ENCODE peak calls at places on chromosomes 5 and 9, in ten cellular contexts. Q, E, L, X, A, I, D, W, K and U are unnamed samples.

GRCh38 chr5:66757219-66757833 is 161.1 kb downstream of the MAST4 start:
- DNase-seq in A (peak), D (peak), L (peak), Q (peak), K (peak), E (peak), X (peak), W (no peak), I (peak), U (peak)

GRCh38 chr5:112799661-112800060 is 61.4 kb upstream of the SRP19 start:
- DNase-seq in D (no peak), Q (no peak), W (no peak), K (no peak), X (no peak), E (no peak), A (no peak), I (no peak), L (no peak), U (no peak)

GRCh38 chr5:67085616-67086015 is 111.0 kb downstream of the CD180 start:
- DNase-seq in D (no peak), I (no peak), X (no peak), E (no peak), Q (no peak), L (no peak), W (no peak), A (no peak), K (no peak), U (no peak)

GRCh38 chr5:52864376-52864775 is 76.7 kb downstream of the ITGA1 start:
- DNase-seq in W (no peak), L (no peak), Q (peak), E (no peak), D (no peak), X (no peak), I (no peak), K (no peak), A (no peak), U (no peak)

GRCh38 chr9:129568560-129569505 is 52.1 kb downstream of the C9orf50 start:
- DNase-seq in E (peak), W (no peak), K (no peak), Q (no peak), A (peak), I (peak), D (peak), X (peak), L (peak), U (peak)

GRCh38 chr9:7570107-7570720 is 229.4 kb downstream of the DMAC1 start:
- DNase-seq in E (peak), K (peak), D (no peak), L (peak), X (peak), Q (peak), W (no peak), I (peak), A (peak), U (peak)

GRCh38 chr5:144032375-144032774 is 138.1 kb downstream of the YIPF5 start:
- DNase-seq in W (no peak), K (peak), E (no peak), L (no peak), D (no peak), X (no peak), Q (no peak), A (peak), I (no peak), U (no peak)

GRCh38 chr9:135023389-135023788 is 64.1 kb upstream of the OLFM1 start:
- DNase-seq in X (no peak), K (peak), Q (no peak), L (no peak), I (no peak), E (no peak), D (no peak), A (no peak), W (no peak), U (no peak)

GRCh38 chr5:164680812-164681211 is 1175.4 kb downstream of the MAT2B start:
- DNase-seq in E (no peak), X (no peak), L (no peak), A (no peak), D (no peak), Q (no peak), W (no peak), K (no peak), I (no peak), U (no peak)

GRCh38 chr5:145554399-145554798 is 280.7 kb downstream of the PRELID2 start:
- DNase-seq in W (no peak), X (no peak), A (peak), K (no peak), I (no peak), D (no peak), L (no peak), E (no peak), Q (peak), U (no peak)

GRCh38 chr5:44795496-44795895 is 13.3 kb upstream of the MRPS30 start:
- DNase-seq in L (no peak), D (no peak), A (no peak), X (no peak), E (no peak), I (no peak), Q (no peak), W (no peak), K (no peak), U (no peak)

GRCh38 chr9:88555581-88555980 is 20.6 kb downstream of the NXNL2 start:
- DNase-seq in E (no peak), D (no peak), L (no peak), A (no peak), I (no peak), K (no peak), W (no peak), Q (no peak), X (no peak), U (no peak)

GRCh38 chr5:35415305-35415704 is 185.0 kb upstream of the PRLR start:
- DNase-seq in D (no peak), Q (no peak), A (no peak), W (no peak), I (no peak), L (no peak), K (no peak), X (no peak), E (no peak), U (no peak)

GRCh38 chr5:160675988-160676387 is 176.0 kb downstream of the ATP10B start:
- DNase-seq in A (no peak), L (no peak), W (no peak), D (no peak), E (no peak), I (no peak), X (no peak), Q (no peak), K (no peak), U (no peak)

GRCh38 chr9:33255006-33255405 is 9.5 kb downstream of the BAG1 start:
- DNase-seq in A (no peak), L (no peak), X (no peak), I (no peak), Q (no peak), D (no peak), K (no peak), W (no peak), E (no peak), U (no peak)

GRCh38 chr9:136485049-136485647 is 2.3 kb upstream of the SEC16A start:
- DNase-seq in Q (peak), L (peak), K (peak), D (peak), I (peak), E (peak), W (peak), X (peak), A (peak), U (peak)

GRCh38 chr5:159911349-159911748 is 4.9 kb upstream of the ADRA1B start:
- DNase-seq in I (no peak), L (peak), Q (no peak), D (peak), E (no peak), K (no peak), A (no peak), W (no peak), X (no peak), U (no peak)

GRCh38 chr9:129587487-129588262 is 33.2 kb downstream of the C9orf50 start:
- DNase-seq in I (no peak), K (no peak), D (no peak), L (no peak), A (no peak), W (no peak), X (no peak), Q (peak), E (no peak), U (no peak)

GRCh38 chr5:72234265-72234700 is 85.8 kb downstream of the MRPS27 start:
- DNase-seq in X (no peak), D (no peak), Q (peak), W (no peak), A (no peak), L (peak), I (no peak), E (no peak), K (no peak), U (no peak)

GRCh38 chr9:112380102-112380581 is at the start of gene HSDL2:
- DNase-seq in A (peak), L (no peak), E (no peak), Q (peak), K (no peak), I (peak), X (peak), D (peak), W (no peak), U (peak)

GRCh38 chr5:16037121-16037520 is 142.5 kb downstream of the MARCHF11 start:
- DNase-seq in I (no peak), W (no peak), K (no peak), X (no peak), A (no peak), D (no peak), L (no peak), E (no peak), Q (no peak), U (no peak)

GRCh38 chr9:99118782-99119466 is 14.0 kb downstream of the TGFBR1 start:
- DNase-seq in L (no peak), D (no peak), A (no peak), X (no peak), E (no peak), K (no peak), W (no peak), Q (no peak), I (no peak), U (no peak)

GRCh38 chr5:1865948-1866347 is 16.8 kb downstream of the IRX4 start:
- DNase-seq in Q (no peak), W (no peak), I (no peak), D (no peak), E (no peak), A (no peak), X (no peak), L (no peak), K (no peak), U (no peak)

GRCh38 chr9:117407436-117408022 is 7.3 kb downstream of the ASTN2 start:
- DNase-seq in I (no peak), K (no peak), A (no peak), E (no peak), D (no peak), X (no peak), W (no peak), L (no peak), Q (no peak), U (peak)

GRCh38 chr5:58184910-58185309 is 275.0 kb downstream of the PLK2 start:
- DNase-seq in D (no peak), X (no peak), I (no peak), K (no peak), A (no peak), L (peak), E (no peak), W (no peak), Q (peak), U (no peak)

GRCh38 chr5:157602505-157602904 is 26.9 kb upstream of the ADAM19 start:
- DNase-seq in D (no peak), A (no peak), E (no peak), Q (peak), I (no peak), L (no peak), X (no peak), K (no peak), W (no peak), U (no peak)

GRCh38 chr9:137227853-137228514 is 682 bp downstream of the RNF224 start:
- DNase-seq in A (no peak), K (no peak), D (no peak), X (no peak), L (no peak), Q (no peak), E (no peak), I (no peak), W (no peak), U (no peak)

GRCh38 chr5:88883059-88883565 is at the start of gene MEF2C:
- DNase-seq in Q (peak), D (peak), A (peak), W (no peak), L (peak), E (no peak), X (peak), K (peak), I (peak), U (peak)

GRCh38 chr5:97022898-97023297 is 87.0 kb downstream of the LNPEP start:
- DNase-seq in K (no peak), W (no peak), A (no peak), X (no peak), Q (no peak), I (no peak), E (no peak), D (no peak), L (no peak), U (no peak)

GRCh38 chr5:111070272-111071134 is 1.0 kb upstream of the TSLP start:
- DNase-seq in W (no peak), D (peak), Q (no peak), L (no peak), A (peak), K (no peak), X (no peak), I (peak), E (no peak), U (peak)

GRCh38 chr5:44294492-44294891 is 94.7 kb downstream of the FGF10 start:
- DNase-seq in K (no peak), W (no peak), D (peak), A (peak), L (no peak), Q (no peak), X (peak), E (no peak), I (no peak), U (peak)

GRCh38 chr5:110536120-110537115 is 190.1 kb downstream of the TMEM232 start:
- DNase-seq in W (peak), L (no peak), Q (no peak), D (no peak), A (no peak), E (no peak), K (no peak), I (no peak), X (no peak), U (peak)

GRCh38 chr9:89421595-89421994 is 76.3 kb downstream of the SEMA4D start:
- DNase-seq in Q (peak), I (no peak), X (no peak), A (no peak), E (no peak), W (no peak), K (no peak), L (no peak), D (no peak), U (no peak)

GRCh38 chr9:5612187-5612535 is 16.7 kb upstream of the RIC1 start:
- DNase-seq in I (no peak), Q (no peak), E (no peak), A (no peak), L (no peak), X (no peak), W (no peak), K (no peak), D (no peak), U (no peak)
- TF ChIP-seq POLR2A in I (no peak), Q (no peak), E (no peak), A (no peak), L (no peak), X (no peak), W (no peak), K (no peak), D (no peak), U (no peak)

DNA sequence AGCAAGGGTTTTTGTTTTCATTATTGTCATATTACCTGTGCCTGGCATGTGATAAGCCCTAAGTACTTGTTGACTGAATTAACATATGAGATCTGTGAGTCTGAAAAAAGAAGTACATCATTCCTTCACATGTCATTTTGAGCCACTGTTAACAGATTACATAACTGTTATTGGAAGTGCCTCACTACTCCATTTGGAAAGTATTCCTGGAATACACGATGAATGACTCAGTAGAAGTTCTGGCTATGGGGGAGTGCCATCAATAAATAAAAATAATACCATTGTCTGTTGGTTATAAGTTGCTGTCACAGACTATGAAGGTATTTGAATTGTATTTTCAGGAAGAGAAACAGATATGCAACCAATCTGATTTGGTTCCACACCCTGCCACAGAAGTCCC is 12.9 kb downstream of the NIPSNAP3B start:
- DNase-seq in W (no peak), E (no peak), D (no peak), A (no peak), X (no peak), I (no peak), Q (peak), K (no peak), L (no peak), U (no peak)
- H3K4me3 ChIP-seq in W (no peak), E (no peak), D (no peak), A (no peak), X (no peak), I (no peak), Q (no peak), K (no peak), L (no peak), U (no peak)

GRCh38 chr5:151086905-151087360 is 6.1 kb upstream of the TNIP1 start:
- DNase-seq in Q (peak), D (no peak), E (no peak), I (peak), L (no peak), W (no peak), K (no peak), A (no peak), X (no peak), U (no peak)
- H3K27ac ChIP-seq in Q (no peak), D (no peak), E (no peak), I (peak), L (peak), W (no peak), K (no peak), A (peak), X (peak), U (no peak)

GRCh38 chr9:130849356-130849755 is 14.3 kb downstream of the ABL1 start:
- DNase-seq in L (no peak), A (no peak), D (no peak), X (no peak), I (no peak), K (no peak), W (no peak), Q (no peak), E (no peak), U (no peak)

GRCh38 chr9:130845901-130846381 is 10.9 kb downstream of the ABL1 start:
- DNase-seq in W (no peak), K (no peak), A (no peak), E (no peak), L (peak), Q (peak), D (no peak), X (peak), I (no peak), U (no peak)

GRCh38 chr9:130846487-130847305 is 11.6 kb downstream of the ABL1 start:
- DNase-seq in Q (peak), E (no peak), I (peak), A (peak), W (no peak), D (peak), X (peak), K (no peak), L (peak), U (peak)

GRCh38 chr9:130845254-130845653 is 10.2 kb downstream of the ABL1 start:
- DNase-seq in I (no peak), W (no peak), D (no peak), X (no peak), K (no peak), E (no peak), L (no peak), Q (no peak), A (no peak), U (no peak)

DNA sequence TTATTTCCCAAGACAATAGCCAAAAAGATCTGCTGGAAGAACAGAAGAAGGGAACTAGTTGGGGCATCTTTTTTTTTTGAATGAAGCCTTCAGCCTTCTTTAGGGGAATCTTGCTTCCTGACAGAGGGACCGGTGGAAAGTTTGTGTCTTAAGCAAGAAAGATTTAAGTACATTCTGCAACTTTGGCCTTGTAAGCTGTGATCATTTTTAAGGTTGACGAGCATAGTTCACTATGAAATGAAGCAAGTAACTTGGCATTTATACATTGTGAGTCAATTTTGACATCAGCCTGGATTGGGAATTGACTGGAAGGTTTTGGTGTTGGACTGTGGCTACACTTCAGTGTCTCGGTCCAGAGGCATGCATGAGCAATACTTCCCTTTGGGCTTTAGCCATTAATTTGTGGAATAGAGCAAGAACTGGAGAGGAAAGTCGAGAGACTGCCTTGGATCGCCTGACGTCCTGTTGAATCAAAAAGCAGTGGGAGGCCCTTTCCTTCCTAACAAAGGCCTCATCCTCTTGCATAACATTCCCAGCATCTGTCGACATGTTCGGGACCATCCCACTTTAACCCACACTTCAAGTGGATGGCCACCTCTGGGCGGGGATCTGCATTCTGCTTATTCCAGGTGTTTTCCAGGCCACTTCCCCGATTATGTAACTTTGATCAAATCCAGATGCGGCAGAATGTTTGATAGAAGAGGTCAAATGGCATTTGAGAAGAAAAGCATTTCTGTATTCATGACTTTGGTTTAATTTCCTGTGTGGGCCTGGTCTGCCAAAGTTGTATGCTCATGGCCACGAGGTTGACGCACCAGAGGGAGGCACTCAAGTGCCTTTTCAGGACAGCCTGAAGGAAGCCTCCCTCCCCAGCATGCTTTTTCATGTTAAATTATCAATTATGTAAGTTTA is 12.5 kb downstream of the ABL1 start:
- DNase-seq in K (no peak), I (peak), E (peak), Q (peak), W (no peak), A (peak), L (peak), D (peak), X (peak), U (peak)
- TF ChIP-seq POLR2A in K (no peak), I (no peak), E (no peak), Q (peak), W (no peak), A (no peak), L (no peak), D (no peak), X (no peak), U (no peak)

DNA sequence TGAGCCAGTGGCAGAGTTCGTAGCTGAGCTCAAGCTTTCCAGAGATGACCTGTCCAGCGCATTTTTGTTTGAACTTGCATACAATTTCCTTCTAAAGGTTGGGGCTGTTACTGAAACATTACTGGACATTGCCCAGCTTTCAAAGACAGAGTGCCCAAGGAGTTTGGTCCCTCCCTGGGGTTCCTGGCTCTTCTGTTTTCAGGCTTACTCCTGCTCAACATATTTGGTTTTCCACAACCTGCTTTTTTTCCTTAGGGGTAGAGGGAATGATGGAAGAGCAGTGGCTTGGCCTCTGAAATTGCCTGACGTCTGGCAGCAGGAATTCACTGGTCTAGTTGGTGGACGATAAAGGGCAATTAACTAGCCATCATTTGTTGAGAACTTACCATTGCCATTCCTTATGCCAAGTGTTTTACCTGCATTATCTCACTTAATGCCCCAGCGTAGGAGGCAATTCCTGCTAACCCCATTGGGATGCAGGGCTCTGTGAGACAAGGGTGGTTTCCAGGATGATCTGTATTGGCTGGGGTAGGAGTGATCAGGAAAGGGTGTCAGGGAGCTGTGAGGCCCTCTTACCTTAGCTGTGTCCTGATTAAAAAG is 1.2 kb downstream of the RGS3 start:
- DNase-seq in L (no peak), K (no peak), D (no peak), Q (no peak), W (no peak), E (no peak), A (no peak), I (no peak), X (no peak), U (peak)
- H3K4me3 ChIP-seq in L (peak), K (no peak), D (no peak), Q (no peak), W (no peak), E (peak), A (no peak), I (peak), X (no peak), U (no peak)